ENCODE peak calls at places on chromosomes 11 and 22, in five cellular contexts. Q is GM23248, T is H9, W is colonic mucosa, V is neural progenitor cell. C is an unnamed sample.

GRCh38 chr11:118287006-118287405 is 17.5 kb upstream of the CD3E start:
- DNase-seq in T (no peak), Q (peak; percentile 44), W (no peak), V (no peak), C (no peak)

GRCh38 chr11:120781486-120782120 is 242.3 kb upstream of the TBCEL start:
- DNase-seq in T (no peak), W (no peak), V (no peak), Q (no peak), C (no peak)

GRCh38 chr22:22422629-22423112 is 85.9 kb downstream of the ZNF280B start:
- DNase-seq in V (peak; percentile 92), T (peak; percentile 63), Q (peak; percentile 60), W (peak; percentile 74), C (peak; percentile 42)

GRCh38 chr11:20671856-20672546 is 2.6 kb downstream of the NELL1 start:
- DNase-seq in V (peak; percentile 47), T (no peak), W (no peak), Q (peak; percentile 14), C (no peak)

GRCh38 chr11:64566042-64566914 is 24.7 kb upstream of the SLC22A12 start:
- DNase-seq in W (peak; percentile 83), T (peak; percentile 81), V (peak; percentile 83), Q (peak; percentile 88), C (peak; percentile 81)

GRCh38 chr11:117830674-117831351 is 6.3 kb upstream of the FXYD2 start:
- DNase-seq in V (no peak), W (peak; percentile 15), Q (no peak), T (peak; percentile 21), C (no peak)

GRCh38 chr11:107563702-107564101 is 1.8 kb downstream of the ALKBH8 start:
- DNase-seq in V (peak; percentile 40), W (peak; percentile 35), T (no peak), Q (peak; percentile 81), C (peak; percentile 69)

GRCh38 chr11:4025248-4025956 is 69.2 kb upstream of the RRM1 start:
- DNase-seq in T (no peak), Q (peak; percentile 61), V (no peak), W (no peak), C (peak; percentile 72)

GRCh38 chr11:34168642-34169051 is 63.2 kb downstream of the NAT10 start:
- DNase-seq in Q (no peak), V (no peak), W (no peak), T (no peak), C (peak; percentile 69)

GRCh38 chr11:116439480-116439759 is 333.4 kb downstream of the BUD13 start:
- DNase-seq in T (no peak), W (no peak), V (no peak), Q (no peak), C (no peak)

GRCh38 chr11:11963842-11964773 is 44.3 kb downstream of the DKK3 start:
- DNase-seq in T (peak; percentile 22), Q (no peak), W (no peak), V (no peak), C (no peak)

GRCh38 chr11:77083553-77084245 is 16.9 kb downstream of the CAPN5 start:
- DNase-seq in V (no peak), Q (no peak), W (no peak), T (no peak), C (no peak)

GRCh38 chr11:8206251-8207079 is 37.6 kb upstream of the RIC3 start:
- DNase-seq in V (peak; percentile 80), T (peak; percentile 77), W (peak; percentile 32), Q (no peak), C (peak; percentile 35)

GRCh38 chr11:14314127-14314526 is 44.9 kb downstream of the RRAS2 start:
- DNase-seq in V (no peak), Q (no peak), W (no peak), T (no peak), C (no peak)

GRCh38 chr11:122104381-122104780 is 11.6 kb downstream of the BLID start:
- DNase-seq in T (no peak), Q (peak; percentile 63), W (no peak), V (no peak), C (no peak)

DNA sequence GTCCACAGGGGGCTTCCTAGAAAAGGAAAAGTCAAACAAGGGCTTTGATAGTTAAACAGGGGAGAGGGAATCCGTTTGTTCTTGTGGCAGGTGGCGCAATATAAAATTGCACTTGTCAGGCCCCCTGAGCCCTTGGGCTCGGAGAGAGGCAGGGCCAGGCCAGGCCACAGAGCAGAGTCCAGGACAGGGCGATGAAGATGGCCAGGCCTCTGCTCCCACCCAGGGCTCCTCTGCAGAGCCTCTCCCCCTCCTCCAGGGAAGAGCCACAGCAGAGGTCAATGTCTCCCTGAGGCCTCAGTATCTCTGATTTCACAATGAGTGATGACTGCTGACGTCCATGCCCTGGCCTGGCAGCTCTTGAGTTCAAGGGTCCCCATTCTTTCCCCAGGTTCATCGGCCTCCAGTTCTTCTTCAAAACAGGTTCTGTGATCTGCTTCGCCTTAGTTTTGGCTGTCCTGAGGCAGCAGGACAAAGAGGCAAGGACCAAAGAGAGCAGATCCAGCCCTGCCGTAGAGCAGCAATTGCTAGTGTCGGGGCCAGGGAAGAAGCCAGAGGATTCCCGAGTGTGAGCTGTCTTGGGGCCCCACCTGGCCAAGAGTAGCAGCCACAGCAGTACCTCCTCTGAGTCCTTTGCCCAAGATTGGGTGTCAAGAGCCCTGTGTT is 36.4 kb upstream of the TPBGL start:
- DNase-seq in V (no peak), Q (no peak), T (no peak), W (no peak), C (no peak)
- H3K9ac ChIP-seq in V (no peak overlapping the region), Q (no peak overlapping the region), T (no peak overlapping the region), W (no peak overlapping the region), C (no peak overlapping the region)

DNA sequence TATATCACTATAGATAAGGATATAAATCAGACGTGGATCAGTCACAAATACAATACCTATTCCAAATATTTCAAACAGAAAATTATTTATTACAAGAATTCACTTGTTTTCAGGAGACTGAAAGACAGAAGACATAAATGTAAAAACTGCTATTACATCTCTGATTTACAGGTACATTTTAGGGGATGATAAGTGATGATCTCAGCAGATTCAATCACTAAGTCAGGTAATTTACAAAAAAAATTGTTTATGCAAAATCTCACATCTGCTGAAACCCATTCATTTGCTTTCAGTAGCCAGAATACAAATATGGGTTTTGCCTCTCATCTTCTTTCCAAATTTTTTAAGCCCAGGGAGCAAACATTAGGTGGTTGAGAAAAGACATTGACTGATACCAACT is 1648.4 kb upstream of the RAG2 start:
- DNase-seq in W (no peak), Q (no peak), T (no peak), V (no peak), C (no peak)
- H3K4me1 ChIP-seq in W (no peaks in the 10 kb centered on the region), Q (no peaks in the 10 kb centered on the region), T (no peaks in the 10 kb centered on the region), V (no peaks in the 10 kb centered on the region), C (no peaks in the 10 kb centered on the region)

DNA sequence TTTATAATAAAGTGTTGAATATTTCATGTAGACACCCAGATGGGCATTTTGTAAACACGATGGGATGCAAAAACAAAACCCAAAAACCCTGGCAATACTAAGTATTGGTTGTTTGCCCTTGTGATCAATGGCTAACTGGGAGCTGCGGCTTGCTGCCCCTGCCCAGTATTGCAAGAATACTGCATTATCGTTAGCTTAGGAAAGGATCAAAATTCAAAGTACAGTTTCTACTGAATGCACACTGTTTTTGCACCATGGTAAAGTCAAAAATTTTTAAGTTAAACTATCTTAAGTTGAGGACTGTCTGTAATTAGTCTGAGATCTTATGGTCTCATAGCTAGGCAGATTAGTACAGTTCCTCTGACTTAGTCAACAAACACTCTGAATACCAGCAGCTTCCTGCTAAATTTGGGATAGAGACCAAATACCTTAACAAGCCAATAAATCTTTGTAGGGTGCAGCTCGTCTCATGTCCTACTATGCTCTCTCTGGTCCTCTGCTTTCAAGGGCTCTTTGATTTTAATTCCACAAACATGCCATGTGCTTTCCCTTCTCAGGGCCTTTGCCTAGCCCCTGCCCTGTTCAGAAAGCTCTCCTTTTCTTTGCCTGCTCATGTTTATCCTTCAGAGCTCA is 4.0 kb downstream of the CCDC90B start:
- DNase-seq in Q (peak; percentile 39), V (no peak), T (no peak), W (no peak), C (peak; percentile 45)
- H3K9ac ChIP-seq in Q (no peak overlapping the region), V (no peak overlapping the region), T (no peak overlapping the region), W (no peak overlapping the region), C (no peak overlapping the region)

GRCh38 chr22:31287818-31288495 is 4.3 kb downstream of the PIK3IP1 start:
- DNase-seq in V (no peak), W (no peak), T (no peak), Q (no peak), C (no peak)

GRCh38 chr22:31284241-31284745 is 8.0 kb downstream of the PIK3IP1 start:
- DNase-seq in T (no peak), V (peak; percentile 15), W (no peak), Q (no peak), C (no peak)

GRCh38 chr22:31288496-31289235 is 3.6 kb downstream of the PIK3IP1 start:
- DNase-seq in T (no peak), Q (no peak), V (no peak), W (no peak), C (no peak)

GRCh38 chr22:31284756-31285155 is 7.5 kb downstream of the PIK3IP1 start:
- DNase-seq in T (no peak), Q (no peak), W (no peak), V (peak; percentile 25), C (no peak)

DNA sequence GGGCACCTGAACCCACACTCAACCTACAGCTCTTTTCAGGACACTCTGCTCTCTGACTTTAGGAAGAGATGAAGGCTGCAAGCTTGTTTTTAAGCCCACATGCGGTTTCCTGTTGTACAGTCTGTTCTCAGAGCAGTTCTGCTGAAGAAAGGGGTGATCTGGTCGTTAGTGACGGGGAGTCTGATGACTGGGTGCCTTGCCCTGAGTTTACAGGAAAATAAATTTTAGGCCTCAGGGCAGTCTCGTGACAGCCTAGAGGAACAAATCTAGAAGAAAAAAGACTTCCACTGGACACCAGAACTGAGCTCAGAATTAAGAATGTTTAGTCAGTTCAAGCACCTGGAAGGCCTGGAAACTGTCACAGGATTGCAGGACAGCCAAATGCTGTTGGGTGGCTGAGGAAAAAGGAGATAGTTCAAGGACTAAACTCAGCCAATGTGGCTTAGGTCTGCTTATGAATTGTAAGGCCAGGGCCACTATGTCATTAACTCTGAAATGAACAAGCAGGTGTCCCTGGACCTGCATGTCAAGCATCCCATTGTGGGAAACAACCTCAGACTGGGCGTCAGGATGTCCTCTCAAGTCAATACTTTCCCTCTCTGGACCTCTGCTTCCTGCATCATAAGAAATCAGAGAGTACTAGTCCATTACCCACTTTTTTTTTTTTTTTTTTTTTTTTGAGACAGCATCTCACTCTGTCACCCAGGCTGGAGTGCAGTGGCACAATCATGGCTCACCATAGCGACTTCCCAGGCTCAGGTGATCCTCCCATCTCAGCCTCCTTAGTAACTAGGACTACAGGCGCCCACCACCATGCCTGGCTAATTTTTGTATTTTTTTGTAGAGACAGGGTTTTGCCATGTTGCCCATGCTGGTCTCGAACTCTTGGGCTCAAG is 5.7 kb downstream of the PIK3IP1 start:
- DNase-seq in W (peak; percentile 45), V (no peak), Q (no peak), T (no peak), C (no peak)
- H3K4me1 ChIP-seq in W (no peaks in the 10 kb centered on the region), V (peaks cover 24% of the 10 kb centered on the region), Q (peaks cover 5% of the 10 kb centered on the region), T (no peaks in the 10 kb centered on the region), C (peaks cover 2% of the 10 kb centered on the region)

DNA sequence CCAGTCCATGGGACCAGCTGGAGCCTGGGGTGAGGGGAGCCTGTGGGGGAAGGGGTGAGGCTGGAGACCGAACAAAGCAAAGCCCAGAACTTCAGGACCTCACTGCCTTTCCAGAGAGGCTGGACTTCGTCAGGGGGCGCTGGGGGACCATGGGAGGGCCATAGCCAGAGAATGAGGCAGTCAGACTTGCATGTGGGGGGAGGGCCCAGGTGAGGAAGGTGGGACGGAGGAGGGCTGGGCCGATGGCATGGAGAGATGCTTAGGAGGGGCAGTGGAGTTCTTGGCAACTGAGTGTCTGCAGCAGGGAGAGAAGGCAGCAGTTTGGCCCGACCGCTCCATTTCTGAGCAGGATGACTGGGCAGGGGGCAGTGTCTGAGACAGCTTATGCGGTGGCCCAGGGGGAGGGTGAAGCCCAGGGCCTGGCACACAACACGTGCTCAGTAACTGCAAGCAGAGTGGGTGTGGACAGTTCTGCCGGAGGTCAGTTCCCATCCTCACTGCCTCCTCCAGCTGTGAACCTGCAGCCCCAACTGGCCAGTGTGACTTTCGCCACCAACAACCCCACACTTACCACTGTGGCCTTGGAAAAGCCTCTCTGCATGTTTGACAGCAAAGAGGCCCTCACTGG is 796 bp downstream of the UPK3A start:
- DNase-seq in Q (no peak), V (peak; percentile 64), W (no peak), T (peak; percentile 81), C (no peak)
- H3K9ac ChIP-seq in Q (no peak overlapping the region), V (no peak overlapping the region), W (no peak overlapping the region), T (no peak overlapping the region), C (no peak overlapping the region)